ENCODE peak calls at places on chromosomes 7 and 10, in four cellular contexts. S, I, X and Q are unnamed samples.

GRCh38 chr7:27173412-27174076 is 576 bp downstream of the HOXA10 start:
- DNase-seq in S (no peak), I (peak; percentile 39), X (peak; percentile 74), Q (no peak)

GRCh38 chr7:128893251-128894100 is 17.0 kb downstream of the KCP start:
- DNase-seq in S (no peak), I (no peak), X (no peak), Q (no peak)

GRCh38 chr10:24318517-24318916 is 109.6 kb downstream of the KIAA1217 start:
- DNase-seq in S (peak; percentile 76), I (peak; percentile 76), X (peak; percentile 18), Q (no peak)

GRCh38 chr10:93767724-93768399 is 10.1 kb downstream of the LGI1 start:
- DNase-seq in S (no peak), I (no peak), X (no peak), Q (no peak)

GRCh38 chr10:68423522-68423921 is 16.4 kb upstream of the RUFY2 start:
- DNase-seq in S (no peak), I (no peak), X (no peak), Q (no peak)

GRCh38 chr7:128352138-128352537 is 8.4 kb upstream of the RBM28 start:
- DNase-seq in S (peak; percentile 11), I (peak; percentile 67), X (peak; percentile 55), Q (no peak)

GRCh38 chr7:35032166-35032565 is 5.1 kb downstream of the DPY19L1 start:
- DNase-seq in S (peak; percentile 58), I (no peak), X (peak; percentile 18), Q (no peak)

GRCh38 chr7:44216521-44217030 is 15.8 kb downstream of the YKT6 start:
- DNase-seq in S (no peak), I (no peak), X (no peak), Q (no peak)

GRCh38 chr10:5669609-5670008 is 3.2 kb upstream of the ASB13 start:
- DNase-seq in S (no peak), I (no peak), X (no peak), Q (no peak)

GRCh38 chr10:132357286-132358058 is 25.5 kb downstream of the LRRC27 start:
- DNase-seq in S (no peak), I (no peak), X (no peak), Q (no peak)

GRCh38 chr10:21134645-21135395 is 237.7 kb upstream of the NEBL start:
- DNase-seq in S (peak; percentile 27), I (no peak), X (peak; percentile 9), Q (peak; percentile 44)

GRCh38 chr7:22399091-22399490 is 42.1 kb upstream of the RAPGEF5 start:
- DNase-seq in S (no peak), I (no peak), X (no peak), Q (no peak)

GRCh38 chr10:108358912-108359311 is 1194.4 kb upstream of the SORCS1 start:
- DNase-seq in S (peak; percentile 2), I (no peak), X (peak; percentile 98), Q (peak; percentile 93)

GRCh38 chr7:135748770-135749169 is at the start of gene FAM180A:
- DNase-seq in S (no peak), I (peak; percentile 16), X (peak; percentile 94), Q (peak; percentile 97)

GRCh38 chr7:84091318-84091717 is 103.3 kb downstream of the SEMA3A start:
- DNase-seq in S (no peak), I (no peak), X (no peak), Q (no peak)

GRCh38 chr7:70681847-70682350 is 450.0 kb upstream of the GALNT17 start:
- DNase-seq in S (no peak), I (no peak), X (no peak), Q (no peak)

GRCh38 chr7:2261611-2262010 is 19.6 kb downstream of the NUDT1 start:
- DNase-seq in S (no peak), I (no peak), X (no peak), Q (no peak)
- H3K4me3 ChIP-seq in S (no peak overlapping the region), I (no peak overlapping the region), X (no peak overlapping the region), Q (no peak overlapping the region)

DNA sequence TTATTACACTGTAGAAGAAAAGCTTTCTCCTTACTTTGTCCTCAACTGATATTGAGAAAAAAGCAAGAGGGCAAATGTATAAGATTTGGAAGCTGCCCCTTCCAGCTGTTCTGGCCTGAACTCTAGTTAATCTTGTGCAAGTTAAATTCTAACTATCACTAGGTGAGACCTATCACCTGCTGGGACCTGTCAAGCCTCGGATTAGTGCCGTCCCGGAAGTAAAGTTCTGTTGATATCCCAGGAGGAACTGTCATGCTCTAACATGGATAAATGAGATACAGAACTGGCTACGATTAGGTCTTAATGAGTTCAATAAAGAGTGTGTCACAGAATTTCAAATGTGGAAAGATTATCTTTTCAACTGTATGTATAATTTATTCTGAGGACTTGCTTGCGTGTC is 1.2 kb upstream of the BPGM start:
- DNase-seq in S (no peak), I (no peak), X (no peak), Q (no peak)
- H3K4me3 ChIP-seq in S (peak overlapping the region; percentile 94), I (peak overlapping the region; percentile 68), X (peak overlapping the region; percentile 88), Q (peak overlapping the region; percentile 74)

DNA sequence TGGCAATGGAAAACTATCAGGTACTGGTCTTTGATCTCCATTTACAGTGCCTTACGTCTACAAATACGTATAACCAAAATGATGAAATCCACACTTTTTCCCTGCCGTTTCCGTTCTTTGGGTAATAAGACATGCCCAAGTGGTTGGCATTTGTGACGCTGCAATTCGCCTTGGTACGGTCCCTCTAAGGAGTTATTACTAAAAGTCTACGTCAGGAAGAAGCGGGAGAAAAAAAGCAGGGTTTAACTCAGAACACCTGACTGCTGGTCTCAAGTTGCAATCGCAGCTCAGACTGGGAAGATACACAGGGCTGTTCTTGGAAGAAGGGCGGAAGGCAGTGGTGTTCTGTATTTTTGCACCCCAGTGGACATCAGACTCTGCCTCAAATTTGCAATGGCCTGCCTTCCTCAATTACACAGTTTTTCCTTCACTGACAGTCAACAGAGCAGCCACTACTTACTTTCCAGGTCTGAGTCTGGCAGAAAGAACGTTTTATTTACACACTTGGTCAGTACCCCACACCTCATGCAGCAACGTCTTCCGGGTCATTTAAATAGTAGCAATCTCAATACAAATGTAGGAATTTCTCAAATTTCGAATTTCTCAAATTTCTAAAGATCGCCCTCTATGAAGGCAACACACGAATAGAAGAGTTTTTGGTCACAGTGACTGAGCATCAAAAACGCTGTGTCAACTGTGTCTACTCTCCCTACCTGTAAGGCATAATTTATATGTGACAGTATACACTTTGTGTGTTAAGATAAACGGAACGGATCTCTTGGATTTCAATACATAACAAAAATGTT is 2.1 kb downstream of the BAIAP2L1 start:
- DNase-seq in S (no peak), I (no peak), X (peak; percentile 18), Q (no peak)
- H3K4me3 ChIP-seq in S (peak overlapping the region; percentile 72), I (no peak overlapping the region), X (peak overlapping the region; percentile 65), Q (no peak overlapping the region)

DNA sequence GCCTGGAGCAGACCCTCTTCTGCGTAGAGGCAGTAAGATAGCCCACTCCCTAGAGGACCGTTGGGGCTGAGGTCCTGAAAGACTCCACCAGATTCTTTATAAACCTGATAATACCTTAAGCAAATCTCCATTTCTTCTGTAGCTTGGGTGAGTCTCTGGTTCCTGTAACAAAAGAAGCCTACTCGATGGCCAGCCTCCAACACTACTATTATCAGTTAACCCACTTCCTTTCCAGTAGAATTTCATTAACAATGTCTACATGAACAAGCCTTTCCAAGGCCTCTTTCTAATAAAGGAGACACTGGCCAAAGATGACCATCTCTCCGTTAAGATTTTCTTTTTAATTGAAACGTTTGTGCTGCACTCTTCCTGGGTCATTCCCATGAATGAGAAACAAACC is 201.7 kb upstream of the KCTD7 start:
- DNase-seq in S (no peak), I (no peak), X (no peak), Q (peak; percentile 21)
- H3K4me3 ChIP-seq in S (no peak overlapping the region), I (no peak overlapping the region), X (no peak overlapping the region), Q (no peak overlapping the region)

GRCh38 chr10:22606164-22606614 is 108.2 kb downstream of the PIP4K2A start:
- DNase-seq in S (peak; percentile 84), I (peak; percentile 24), X (peak; percentile 51), Q (no peak)

GRCh38 chr10:22603581-22603980 is 110.8 kb downstream of the PIP4K2A start:
- DNase-seq in S (no peak), I (no peak), X (no peak), Q (no peak)

GRCh38 chr10:22607261-22607660 is 107.1 kb downstream of the PIP4K2A start:
- DNase-seq in S (no peak), I (no peak), X (no peak), Q (no peak)

GRCh38 chr10:22605168-22605567 is 109.2 kb downstream of the PIP4K2A start:
- DNase-seq in S (no peak), I (no peak), X (peak; percentile 89), Q (peak; percentile 84)

DNA sequence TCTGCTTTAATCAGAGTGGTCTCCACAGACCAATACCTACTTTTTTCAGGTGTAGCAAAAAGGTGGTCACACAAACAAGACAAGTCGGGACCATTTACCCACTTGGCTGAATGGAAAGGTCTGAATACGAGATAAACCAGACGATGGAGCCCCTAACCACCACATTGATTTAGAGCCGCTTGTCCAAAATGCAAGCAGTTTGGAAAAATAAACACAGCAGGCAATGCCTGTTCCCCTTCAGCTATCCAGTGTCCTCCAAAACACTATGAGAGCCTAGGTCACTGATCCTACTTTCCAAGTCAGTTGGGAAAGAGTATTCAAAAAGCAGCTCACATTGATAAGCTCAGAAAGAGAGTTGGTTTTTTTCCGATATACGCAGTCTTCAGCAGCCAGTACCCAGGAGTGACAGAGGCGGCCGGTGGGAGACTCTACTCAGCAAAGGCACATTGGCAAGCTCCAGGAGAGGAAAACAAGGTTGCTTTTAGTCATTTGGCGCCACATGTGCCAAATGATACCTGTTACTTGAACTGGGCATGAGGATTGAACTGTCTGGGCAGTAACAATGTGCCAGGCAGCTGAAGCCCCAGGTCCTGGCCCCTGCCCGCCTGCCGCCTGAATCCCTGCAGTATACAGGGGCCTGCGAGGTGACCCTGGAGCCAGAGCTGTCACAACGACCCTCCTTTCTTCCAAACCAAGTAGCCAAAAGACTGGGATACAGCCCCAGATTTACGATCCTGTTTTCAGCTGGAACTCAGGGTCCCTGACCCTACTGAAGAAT is 109.9 kb downstream of the PIP4K2A start:
- DNase-seq in S (no peak), I (no peak), X (no peak), Q (no peak)
- H3K4me3 ChIP-seq in S (no peak overlapping the region), I (no peak overlapping the region), X (peak overlapping the region; percentile 18), Q (peak overlapping the region; percentile 14)